ENCODE peak calls at places on chromosomes 6 and 20, in six cellular contexts. B is activated gamma-delta T cell treated with Interleukin-2 at 50 U/mL for 16 hours; Z is aorta; I is effector memory CD8-positive, alpha-beta T cell; W is naive thymus-derived CD8-positive, alpha-beta T cell; J is cardiac fibroblast. E is an unnamed sample.

GRCh38 chr6:111444794-111445193 is 38.2 kb downstream of the REV3L start:
- DNase-seq in W (no peak), Z (no peak), B (no peak), J (no peak), I (no peak), E (no peak)

GRCh38 chr6:116381000-116381399 is 10.3 kb downstream of the DSE start:
- DNase-seq in B (no peak), I (no peak), J (peak; percentile 77), Z (no peak), W (no peak), E (no peak)

GRCh38 chr20:1357921-1358671 is 29.2 kb upstream of the SDCBP2 start:
- DNase-seq in Z (no peak), I (no peak), B (no peak), J (no peak), W (no peak), E (no peak)

GRCh38 chr6:148818939-148819575 is 72.2 kb downstream of the UST start:
- DNase-seq in W (no peak), Z (no peak), B (no peak), J (no peak), I (no peak), E (no peak)

GRCh38 chr6:132673376-132674094 is 14.6 kb upstream of the TAAR1 start:
- DNase-seq in B (no peak), W (no peak), Z (no peak), J (no peak), I (no peak), E (no peak)

GRCh38 chr6:31180500-31180899 is 10.0 kb upstream of the POU5F1 start:
- DNase-seq in Z (peak; percentile 86), J (peak; percentile 88), B (peak; percentile 49), I (peak; percentile 60), W (peak; percentile 70), E (peak; percentile 54)

GRCh38 chr6:17584241-17584803 is 15.8 kb upstream of the FAM8A1 start:
- DNase-seq in Z (no peak), I (no peak), W (peak; percentile 58), J (peak; percentile 88), B (no peak), E (peak; percentile 59)

GRCh38 chr6:87881342-87881895 is 166.2 kb upstream of the SPACA1 start:
- DNase-seq in B (no peak), J (no peak), W (no peak), Z (no peak), I (no peak), E (no peak)

GRCh38 chr20:63435552-63435951 is 36.9 kb downstream of the KCNQ2 start:
- DNase-seq in J (peak; percentile 29), I (no peak), W (no peak), Z (no peak), B (no peak), E (no peak)

GRCh38 chr6:135922746-135923145 is 71.2 kb downstream of the PDE7B start:
- DNase-seq in Z (no peak), I (no peak), B (no peak), W (no peak), J (peak; percentile 81), E (no peak)

GRCh38 chr6:103675807-103676406 is 1183.8 kb downstream of the HACE1 start:
- DNase-seq in B (no peak), Z (no peak), W (no peak), I (no peak), J (no peak), E (no peak)

GRCh38 chr20:10619427-10619826 is 54.4 kb downstream of the JAG1 start:
- DNase-seq in Z (no peak), I (no peak), B (no peak), W (no peak), J (peak; percentile 90), E (no peak)

GRCh38 chr6:75481936-75482593 is 11.5 kb downstream of the FILIP1 start:
- DNase-seq in W (no peak), Z (no peak), I (no peak), J (peak; percentile 73), B (no peak), E (no peak)

GRCh38 chr20:38873050-38873581 is 53.1 kb upstream of the FAM83D start:
- DNase-seq in B (peak; percentile 75), Z (no peak), J (no peak), I (peak; percentile 80), W (peak; percentile 62), E (peak; percentile 56)

GRCh38 chr6:21915707-21916399 is 322.3 kb downstream of the SOX4 start:
- DNase-seq in J (peak; percentile 43), Z (no peak), I (no peak), B (no peak), W (no peak), E (peak; percentile 7)

GRCh38 chr6:157293780-157294179 is 29.5 kb downstream of the TMEM242 start:
- DNase-seq in W (no peak), J (no peak), I (no peak), Z (no peak), B (no peak), E (no peak)

GRCh38 chr6:116631379-116631990 is 15.2 kb downstream of the RSPH4A start:
- DNase-seq in J (peak; percentile 10), I (no peak), W (no peak), B (no peak), Z (no peak), E (no peak)

GRCh38 chr20:5191829-5192569 is 65.2 kb downstream of the CDS2 start:
- DNase-seq in B (peak; percentile 16), J (peak; percentile 86), Z (no peak), I (peak; percentile 26), W (peak; percentile 54), E (peak; percentile 21)

GRCh38 chr6:91213229-91213901 is 626.5 kb upstream of the MAP3K7 start:
- DNase-seq in I (no peak), Z (no peak), J (no peak), B (no peak), W (no peak), E (no peak)

GRCh38 chr6:89410231-89411018 is 1.6 kb downstream of the RRAGD start:
- DNase-seq in J (no peak), Z (no peak), I (no peak), B (no peak), W (no peak), E (no peak)

GRCh38 chr6:73704260-73704659 is 8.3 kb downstream of the CD109 start:
- DNase-seq in W (no peak), B (no peak), I (no peak), J (peak; percentile 73), Z (no peak), E (no peak)

GRCh38 chr20:47843886-47844567 is 58.7 kb upstream of the SULF2 start:
- DNase-seq in I (no peak), J (no peak), Z (no peak), W (no peak), B (no peak), E (no peak)

GRCh38 chr20:7806831-7807230 is 133.4 kb downstream of the HAO1 start:
- DNase-seq in W (no peak), I (no peak), B (no peak), Z (no peak), J (no peak), E (no peak)

GRCh38 chr6:41193884-41194283 is 7.1 kb downstream of the TREML2 start:
- DNase-seq in B (no peak), Z (no peak), I (no peak), J (no peak), W (no peak), E (no peak)

GRCh38 chr6:22042713-22043112 is 254.1 kb downstream of the PRL start:
- DNase-seq in Z (no peak), W (no peak), I (no peak), B (no peak), J (peak; percentile 42), E (no peak)